ENCODE peak calls at places on chromosomes 6 and 20, in four cellular contexts. X is colonic mucosa, P is endothelial cell of umbilical vein, H is neuronal stem cell. W is an unnamed sample.

GRCh38 chr6:3340358-3340798 is 81.6 kb downstream of the PSMG4 start:
- DNase-seq in P (no peak), X (no peak), H (no peak), W (no peak)

GRCh38 chr6:36626636-36627035 is 32.5 kb downstream of the SRSF3 start:
- DNase-seq in P (no peak), H (no peak), X (no peak), W (no peak)

GRCh38 chr6:83252717-83253116 is 59.6 kb downstream of the RWDD2A start:
- DNase-seq in P (peak), H (no peak), X (no peak), W (peak)

GRCh38 chr6:117906905-117907599 is at the start of gene SLC35F1:
- DNase-seq in H (peak), X (no peak), P (peak), W (no peak)

GRCh38 chr6:153237670-153238069 is 106.6 kb upstream of the RGS17 start:
- DNase-seq in X (no peak), H (no peak), P (no peak), W (no peak)

GRCh38 chr20:48448601-48449384 is 379.0 kb downstream of the PREX1 start:
- DNase-seq in X (no peak), P (no peak), H (no peak), W (no peak)

GRCh38 chr6:25301358-25301757 is 22.2 kb downstream of the CARMIL1 start:
- DNase-seq in H (no peak), X (no peak), P (no peak), W (no peak)

GRCh38 chr20:48284837-48285236 is 499.6 kb upstream of the SULF2 start:
- DNase-seq in X (no peak), P (no peak), H (no peak), W (no peak)

GRCh38 chr6:53658992-53659391 is 6.6 kb downstream of the KLHL31 start:
- DNase-seq in H (no peak), X (no peak), P (no peak), W (peak)

GRCh38 chr20:53216856-53217576 is 244.9 kb downstream of the TSHZ2 start:
- DNase-seq in P (peak), X (peak), H (peak), W (peak)

GRCh38 chr6:13715444-13715883 is 3.8 kb upstream of the RANBP9 start:
- DNase-seq in X (no peak), H (no peak), P (no peak), W (peak)

GRCh38 chr6:131635384-131636340 is 1.4 kb upstream of the ENPP3 start:
- DNase-seq in X (no peak), H (no peak), P (no peak), W (no peak)

GRCh38 chr6:45684476-45684875 is 306.7 kb upstream of the SUPT3H start:
- DNase-seq in X (no peak), P (no peak), H (no peak), W (no peak)

GRCh38 chr6:121826156-121826810 is 390.8 kb downstream of the GJA1 start:
- DNase-seq in X (no peak), P (peak), H (no peak), W (peak)

GRCh38 chr20:25532971-25533391 is 52.4 kb downstream of the NINL start:
- DNase-seq in X (no peak), H (no peak), P (peak), W (no peak)

GRCh38 chr20:51661609-51662178 is 106.5 kb downstream of the ATP9A start:
- DNase-seq in X (no peak), H (no peak), P (peak), W (peak)

GRCh38 chr6:35370124-35370741 is 27.9 kb downstream of the PPARD start:
- DNase-seq in H (no peak), X (peak), P (peak), W (peak)

GRCh38 chr20:62700261-62700925 is 8.2 kb upstream of the NTSR1 start:
- DNase-seq in H (no peak), X (no peak), P (no peak), W (no peak)

GRCh38 chr20:44008806-44009678 is 94.4 kb downstream of the TOX2 start:
- DNase-seq in H (no peak), X (no peak), P (no peak), W (peak)

GRCh38 chr6:40077315-40077714 is 143.1 kb upstream of the MOCS1 start:
- DNase-seq in P (no peak), X (no peak), H (no peak), W (no peak)

GRCh38 chr20:57398231-57398821 is 7.1 kb downstream of the RBM38 start:
- DNase-seq in P (no peak), H (no peak), X (peak), W (no peak)

GRCh38 chr6:39615622-39616021 is 109.6 kb downstream of the KIF6 start:
- DNase-seq in H (no peak), X (no peak), P (no peak), W (no peak)

GRCh38 chr6:52049252-52050050 is 38.0 kb downstream of the PKHD1 start:
- DNase-seq in P (peak), X (no peak), H (peak), W (peak)

GRCh38 chr20:58140787-58141396 is 87.6 kb downstream of the ANKRD60 start:
- DNase-seq in P (no peak), H (no peak), X (no peak), W (no peak)

GRCh38 chr6:34535646-34536045 is 20.5 kb downstream of the SPDEF start:
- DNase-seq in P (no peak), H (no peak), X (no peak), W (no peak)

GRCh38 chr6:124226396-124226795 is 422.7 kb downstream of the NKAIN2 start:
- DNase-seq in P (no peak), H (no peak), X (no peak), W (no peak)

GRCh38 chr20:2509794-2510193 is 1.1 kb upstream of the ZNF343 start:
- DNase-seq in P (no peak), X (no peak), H (no peak), W (no peak)

GRCh38 chr6:72425003-72425681 is 196.7 kb upstream of the KCNQ5 start:
- DNase-seq in X (no peak), H (no peak), P (no peak), W (peak)

GRCh38 chr20:36835453-36836198 is 40.3 kb upstream of the TLDC2 start:
- DNase-seq in H (peak), P (peak), X (peak), W (peak)

GRCh38 chr20:39799366-39799965 is 837.3 kb downstream of the DHX35 start:
- DNase-seq in X (no peak), H (no peak), P (no peak), W (no peak)

GRCh38 chr6:81696505-81696904 is 56.0 kb downstream of the TENT5A start:
- DNase-seq in X (no peak), H (no peak), P (peak), W (peak)

GRCh38 chr6:49410564-49410963 is 52.5 kb downstream of the MMUT start:
- DNase-seq in P (no peak), X (no peak), H (no peak), W (no peak)

GRCh38 chr6:157645201-157645795 is 177.7 kb upstream of the SNX9 start:
- DNase-seq in X (no peak), P (peak), H (no peak), W (no peak)

GRCh38 chr20:16701296-16701695 is 28.5 kb upstream of the SNRPB2 start:
- DNase-seq in X (no peak), H (no peak), P (peak), W (peak)

GRCh38 chr6:145841668-145842067 is 27.1 kb upstream of the FBXO30 start:
- DNase-seq in X (no peak), H (no peak), P (no peak), W (peak)

GRCh38 chr6:26233608-26234420 is 131.2 kb upstream of the BTN3A2 start:
- DNase-seq in P (peak), X (peak), H (no peak), W (peak)

GRCh38 chr6:108030223-108030622 is 44.3 kb downstream of the OSTM1 start:
- DNase-seq in H (no peak), X (no peak), P (no peak), W (no peak)

GRCh38 chr6:18053071-18053475 is 65.6 kb upstream of the KIF13A start:
- DNase-seq in X (no peak), P (no peak), H (no peak), W (no peak)

GRCh38 chr6:18058429-18058828 is 64.0 kb downstream of the NHLRC1 start:
- DNase-seq in H (no peak), P (no peak), X (no peak), W (no peak)

GRCh38 chr6:18055714-18056382 is 66.6 kb downstream of the NHLRC1 start:
- DNase-seq in H (no peak), X (no peak), P (no peak), W (peak)

GRCh38 chr6:18055098-18055497 is 67.4 kb downstream of the NHLRC1 start:
- DNase-seq in X (no peak), H (no peak), P (no peak), W (no peak)

DNA sequence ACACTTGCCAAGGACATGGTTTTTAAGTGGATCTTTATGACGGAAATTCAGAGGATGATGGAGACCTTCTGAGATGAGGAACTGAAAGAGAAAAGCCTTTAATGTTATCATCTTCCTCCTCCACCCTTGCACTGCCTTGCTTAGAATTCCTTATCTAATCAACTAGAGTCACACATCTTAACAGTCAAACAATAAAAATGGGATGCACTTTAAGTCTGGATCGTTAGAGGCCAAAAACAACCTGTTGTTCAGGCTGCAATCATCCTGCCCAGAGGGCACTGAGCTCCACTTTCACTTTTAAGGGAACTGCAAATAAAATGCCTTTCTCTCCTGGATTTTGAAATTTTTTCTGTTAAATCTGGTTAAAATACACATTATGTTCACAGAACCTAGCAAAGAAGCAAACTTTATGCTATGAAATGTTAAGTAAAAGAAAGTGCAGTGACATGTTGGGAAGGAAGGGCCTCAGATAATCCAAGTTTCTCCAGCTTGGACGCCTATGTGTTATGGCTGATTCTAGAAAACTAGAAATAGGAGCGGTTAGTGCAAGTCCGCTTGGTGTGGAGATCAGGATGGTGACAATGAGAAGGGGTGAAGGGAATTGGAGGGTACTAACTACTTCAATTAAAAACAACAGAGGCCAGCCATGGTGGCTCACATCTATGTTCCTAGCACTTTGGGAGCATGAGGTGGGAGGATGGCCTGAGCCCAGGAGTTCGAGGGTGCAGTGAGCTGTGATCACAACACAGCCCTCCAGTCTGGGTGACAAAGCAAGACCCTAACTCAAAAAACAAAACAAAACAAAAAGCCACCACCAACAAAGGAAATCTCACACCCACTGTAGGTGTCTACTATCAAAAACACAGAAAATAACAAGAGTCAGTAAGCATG is 66.4 kb upstream of the KIF13A start:
- DNase-seq in P (no peak), H (no peak), X (peak), W (peak)
- H3K9ac ChIP-seq in P (no peak), H (no peak), X (no peak), W (no peak)

GRCh38 chr6:56541736-56542366 is 100.8 kb downstream of the DST start:
- DNase-seq in P (no peak), H (no peak), X (no peak), W (no peak)
- H3K9ac ChIP-seq in P (peak), H (no peak), X (peak), W (peak)

GRCh38 chr6:28741363-28741762 is 182.4 kb downstream of the TRIM27 start:
- DNase-seq in X (no peak), P (no peak), H (no peak), W (no peak)

GRCh38 chr6:28742668-28743270 is 181.0 kb downstream of the TRIM27 start:
- DNase-seq in H (no peak), P (peak), X (no peak), W (peak)

GRCh38 chr6:28747631-28748157 is 176.1 kb downstream of the TRIM27 start:
- DNase-seq in H (no peak), P (peak), X (no peak), W (peak)

GRCh38 chr6:28747083-28747630 is 176.6 kb downstream of the TRIM27 start:
- DNase-seq in H (no peak), X (no peak), P (no peak), W (no peak)

DNA sequence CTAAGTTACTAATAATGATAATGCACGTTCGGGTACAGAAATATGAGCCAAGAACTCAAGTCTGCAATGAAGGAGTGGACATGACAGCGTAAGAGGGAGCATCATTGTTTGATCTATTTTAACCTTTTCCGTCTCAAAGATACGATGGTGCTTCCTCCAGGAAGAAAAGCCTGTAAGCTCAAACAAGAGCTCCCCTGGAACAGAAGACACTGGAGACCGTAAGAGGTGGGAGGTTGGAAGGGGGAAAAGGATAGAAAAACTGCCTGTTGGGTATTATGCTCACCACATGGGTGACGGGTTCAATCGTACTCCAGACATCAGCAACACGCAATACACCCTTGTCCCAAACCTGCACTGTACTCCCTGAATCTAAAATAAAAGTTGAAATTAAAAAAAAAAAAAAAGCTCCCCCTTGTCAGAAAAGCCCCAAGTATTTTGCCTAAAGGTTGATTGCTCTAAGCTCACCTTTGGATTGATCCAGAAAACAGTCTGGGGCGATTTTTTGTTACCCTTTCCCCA is 180.5 kb downstream of the TRIM27 start:
- DNase-seq in P (no peak), X (no peak), H (no peak), W (peak)
- H3K9ac ChIP-seq in P (no peak), X (no peak), H (no peak), W (no peak)

GRCh38 chr6:32953775-32954174 is 878 bp upstream of the HLA-DMA start:
- DNase-seq in P (no peak), H (no peak), X (no peak), W (no peak)

GRCh38 chr6:32956176-32956575 is 3.3 kb upstream of the HLA-DMA start:
- DNase-seq in X (no peak), H (no peak), P (no peak), W (no peak)

GRCh38 chr6:32954212-32954745 is 1.4 kb upstream of the HLA-DMA start:
- DNase-seq in H (no peak), X (no peak), P (no peak), W (no peak)

GRCh38 chr6:32952817-32953739 is at the start of gene HLA-DMA:
- DNase-seq in P (peak), X (peak), H (peak), W (peak)

GRCh38 chr6:32954983-32955802 is 2.3 kb upstream of the HLA-DMA start:
- DNase-seq in H (no peak), X (peak), P (no peak), W (peak)
- H3K9ac ChIP-seq in H (no peak), X (no peak), P (no peak), W (no peak)

GRCh38 chr6:149991838-149992237 is 28.1 kb downstream of the ULBP1 start:
- DNase-seq in H (no peak), X (no peak), P (no peak), W (no peak)
- H3K9ac ChIP-seq in H (no peak), X (no peak), P (no peak), W (no peak)

DNA sequence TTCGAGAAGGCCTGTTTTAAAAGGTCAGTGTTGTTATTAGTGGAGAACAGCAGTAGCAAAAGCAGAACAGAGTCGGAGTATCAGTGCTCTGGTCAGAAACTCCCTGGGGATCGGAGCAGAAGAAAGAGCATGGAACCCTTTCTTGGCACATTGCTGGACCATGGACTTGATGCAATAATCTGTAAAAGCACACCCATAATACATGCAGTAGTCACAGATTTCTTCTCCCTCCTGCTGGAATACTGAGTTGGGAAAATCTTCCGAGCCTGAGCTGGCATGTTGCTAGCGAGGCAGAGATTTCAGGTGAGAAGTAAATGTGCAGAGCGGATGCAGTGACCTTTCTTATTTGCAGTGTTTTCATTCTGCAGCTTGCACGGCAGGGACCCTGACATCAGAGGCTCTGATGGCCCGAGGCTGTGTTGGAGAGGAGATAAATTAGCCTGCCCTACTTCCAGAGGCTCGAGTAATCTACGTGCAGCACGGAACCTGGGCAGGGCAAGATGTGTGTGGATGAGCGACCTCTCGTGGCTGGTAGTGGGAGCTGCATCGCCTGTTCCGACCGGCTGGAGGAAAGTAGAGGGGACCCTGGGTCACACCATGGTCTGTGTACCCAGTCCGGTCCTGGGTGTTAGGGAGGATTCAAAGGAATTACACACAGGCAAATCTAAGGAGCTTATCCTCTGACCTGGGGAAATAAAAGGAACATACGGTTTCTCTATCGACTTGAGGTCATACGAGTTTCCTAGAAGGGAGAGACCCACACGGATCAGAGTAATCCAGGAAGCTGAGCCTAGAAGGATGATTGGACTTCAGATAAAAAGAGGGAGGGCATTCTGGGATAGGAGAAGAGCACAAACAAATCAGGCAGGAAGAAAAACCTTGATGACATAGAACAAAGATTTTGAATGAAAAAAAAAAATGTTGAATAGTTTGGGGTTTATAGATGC is 137.0 kb upstream of the STMND1 start:
- DNase-seq in P (peak), X (peak), H (peak), W (peak)
- H3K9ac ChIP-seq in P (no peak), X (no peak), H (no peak), W (no peak)

GRCh38 chr6:31821301-31822037 is 6.1 kb upstream of the HSPA1B start:
- DNase-seq in P (peak), H (peak), X (peak), W (peak)
- H3K9ac ChIP-seq in P (peak), H (no peak), X (peak), W (peak)

GRCh38 chr20:6974819-6975218 is 207.3 kb downstream of the BMP2 start:
- DNase-seq in H (no peak), X (no peak), P (no peak), W (no peak)
- H3K9ac ChIP-seq in H (no peak), X (no peak), P (no peak), W (no peak)

DNA sequence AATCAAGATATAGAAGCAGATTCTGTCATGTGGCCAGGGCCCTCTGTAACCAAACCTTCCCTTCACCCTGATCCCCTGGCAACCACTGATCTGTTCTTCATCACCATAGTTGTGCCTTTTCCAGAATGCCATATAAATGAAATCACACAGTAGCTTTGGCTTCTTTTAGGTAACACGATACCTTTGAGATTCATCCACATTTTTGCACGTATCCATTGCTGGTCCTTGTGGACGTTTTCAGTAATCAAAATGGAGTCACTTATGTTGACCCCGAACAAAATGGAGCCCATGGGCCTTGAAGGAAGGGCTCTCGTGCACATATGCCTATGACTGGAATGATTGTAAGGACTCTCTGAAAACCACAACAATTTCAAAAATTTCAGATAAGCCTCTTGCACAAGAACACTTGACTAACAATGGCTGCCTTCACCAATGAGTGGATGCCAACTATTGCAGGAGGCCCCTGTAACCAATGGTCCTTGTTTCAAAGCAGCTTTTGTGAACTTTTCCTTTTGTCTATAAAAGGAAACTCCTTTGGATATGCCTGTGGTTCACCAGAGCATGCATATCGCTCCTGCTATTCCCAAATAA is 84.3 kb upstream of the RALY start:
- DNase-seq in X (no peak), H (no peak), P (peak), W (peak)
- H3K9ac ChIP-seq in X (no peak), H (no peak), P (no peak), W (no peak)